ENCODE peak calls at places on chromosomes 12 and 14, in four cellular contexts. V is lung, E is fibroblast of villous mesenchyme, Z is fibroblast of mammary gland. R is an unnamed sample.

GRCh38 chr12:2267624-2268477 is 215.1 kb downstream of the CACNA1C start:
- DNase-seq in V (no peak), Z (peak), E (peak), R (peak)

GRCh38 chr12:124620606-124621295 is 53.3 kb upstream of the NCOR2 start:
- DNase-seq in V (no peak), E (peak), Z (peak), R (peak)

GRCh38 chr12:46154221-46154975 is 114.4 kb downstream of the SLC38A1 start:
- DNase-seq in E (peak), V (no peak), Z (peak), R (peak)

GRCh38 chr12:16884056-16884455 is 278.1 kb upstream of the LMO3 start:
- DNase-seq in Z (peak), V (no peak), E (no peak), R (no peak)

GRCh38 chr12:93198086-93198485 is 179.6 kb upstream of the NUDT4 start:
- DNase-seq in V (no peak), E (peak), Z (peak), R (peak)

GRCh38 chr14:50816419-50817047 is 14.4 kb downstream of the NIN start:
- DNase-seq in V (no peak), E (peak), Z (peak), R (peak)

GRCh38 chr12:837548-837947 is 85.2 kb downstream of the WNK1 start:
- DNase-seq in Z (no peak), V (no peak), E (no peak), R (no peak)

GRCh38 chr14:99687284-99688209 is 3.4 kb downstream of the CYP46A1 start:
- DNase-seq in V (no peak), Z (no peak), E (no peak), R (no peak)

GRCh38 chr14:77459072-77459723 is 1.3 kb downstream of the AHSA1 start:
- DNase-seq in E (peak), Z (peak), V (peak), R (peak)

GRCh38 chr14:100709956-100710284 is 16.8 kb upstream of the DLK1 start:
- DNase-seq in V (no peak), Z (no peak), E (no peak), R (no peak)

GRCh38 chr14:100706200-100706599 is 20.5 kb upstream of the DLK1 start:
- DNase-seq in E (no peak), Z (no peak), V (no peak), R (no peak)

GRCh38 chr14:100708349-100709217 is 18.1 kb upstream of the DLK1 start:
- DNase-seq in E (peak), V (peak), Z (peak), R (no peak)

GRCh38 chr14:100709252-100709955 is 17.3 kb upstream of the DLK1 start:
- DNase-seq in Z (peak), E (peak), V (no peak), R (no peak)

DNA sequence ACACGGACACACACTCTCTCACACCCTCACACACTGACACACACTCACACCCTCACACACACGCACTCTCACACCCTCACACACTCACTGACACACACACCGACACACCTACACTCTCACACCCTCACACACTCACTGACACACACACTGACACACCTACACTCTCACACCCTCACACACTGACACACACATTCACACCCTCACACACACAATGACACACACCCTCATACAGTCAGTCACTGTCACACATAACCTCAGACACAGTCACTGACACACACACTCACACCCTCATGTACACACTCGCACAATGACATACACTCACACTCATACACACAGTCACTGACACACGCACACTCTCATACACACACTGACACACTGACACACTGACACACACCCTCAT is 19.8 kb upstream of the DLK1 start:
- DNase-seq in Z (no peak), E (no peak), V (no peak), R (no peak)
- H3K4me3 ChIP-seq in Z (no peak), E (no peak), V (no peak), R (no peak)

DNA sequence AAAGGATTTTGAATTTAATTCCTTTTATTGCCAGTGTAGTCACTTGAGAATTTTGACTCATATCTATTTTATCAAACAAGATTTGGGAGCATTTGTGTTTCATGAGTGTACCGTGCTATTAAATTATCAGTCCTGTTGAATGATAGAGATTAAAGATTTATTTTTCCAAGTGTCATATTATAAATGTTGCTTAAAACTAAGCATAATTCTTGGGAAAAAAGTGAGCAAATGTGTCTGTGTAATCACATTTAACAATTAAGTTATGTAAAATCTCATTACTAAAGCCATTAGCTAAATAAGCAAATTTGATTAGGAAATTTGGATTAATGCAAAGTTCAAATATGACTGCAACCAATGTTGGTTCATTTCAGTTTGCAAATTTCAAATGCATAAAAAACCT is 266.7 kb downstream of the TMTC2 start:
- DNase-seq in V (no peak), E (no peak), Z (no peak), R (no peak)
- TF ChIP-seq CTCF in V (no peak), E (no peak), Z (no peak), R (no peak)

DNA sequence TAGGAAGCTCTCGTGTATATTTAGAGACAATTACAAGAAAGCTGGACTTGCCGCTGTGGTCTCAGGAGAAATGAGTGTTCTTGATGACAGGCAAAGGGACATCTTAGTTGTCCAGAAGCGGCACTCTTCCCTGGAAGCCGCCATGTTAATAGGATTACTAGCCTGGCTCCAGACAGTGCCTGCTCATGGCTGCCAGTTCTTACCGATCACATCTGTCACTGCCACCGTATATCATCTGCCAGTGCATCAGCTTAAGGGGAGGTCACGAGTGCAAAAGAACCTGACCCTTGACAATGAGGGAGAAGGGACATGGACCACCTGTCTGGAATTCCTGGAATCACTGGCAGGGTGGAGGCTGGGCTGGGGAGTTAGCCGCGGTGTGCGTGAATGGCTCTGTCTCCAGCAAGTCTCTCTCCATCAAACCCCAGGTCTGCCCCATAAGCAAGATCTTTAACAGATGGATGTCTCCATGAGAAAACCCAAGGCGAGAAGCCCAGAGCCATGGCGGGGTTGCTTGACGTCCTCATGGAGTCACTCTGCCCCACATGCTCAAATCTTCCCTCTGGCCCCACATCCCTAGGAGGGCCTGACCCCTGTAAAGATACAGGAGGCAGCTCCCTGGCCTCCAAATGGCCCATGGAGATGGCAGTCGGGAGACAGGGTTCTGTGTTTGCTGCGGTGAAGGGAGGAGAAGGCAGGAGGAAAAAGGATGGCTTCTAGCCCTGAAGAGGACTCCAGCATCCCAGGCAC is 49.1 kb downstream of the C14orf132 start:
- DNase-seq in E (no peak), V (no peak), Z (no peak), R (no peak)
- H3K4me3 ChIP-seq in E (no peak), V (no peak), Z (no peak), R (no peak)

DNA sequence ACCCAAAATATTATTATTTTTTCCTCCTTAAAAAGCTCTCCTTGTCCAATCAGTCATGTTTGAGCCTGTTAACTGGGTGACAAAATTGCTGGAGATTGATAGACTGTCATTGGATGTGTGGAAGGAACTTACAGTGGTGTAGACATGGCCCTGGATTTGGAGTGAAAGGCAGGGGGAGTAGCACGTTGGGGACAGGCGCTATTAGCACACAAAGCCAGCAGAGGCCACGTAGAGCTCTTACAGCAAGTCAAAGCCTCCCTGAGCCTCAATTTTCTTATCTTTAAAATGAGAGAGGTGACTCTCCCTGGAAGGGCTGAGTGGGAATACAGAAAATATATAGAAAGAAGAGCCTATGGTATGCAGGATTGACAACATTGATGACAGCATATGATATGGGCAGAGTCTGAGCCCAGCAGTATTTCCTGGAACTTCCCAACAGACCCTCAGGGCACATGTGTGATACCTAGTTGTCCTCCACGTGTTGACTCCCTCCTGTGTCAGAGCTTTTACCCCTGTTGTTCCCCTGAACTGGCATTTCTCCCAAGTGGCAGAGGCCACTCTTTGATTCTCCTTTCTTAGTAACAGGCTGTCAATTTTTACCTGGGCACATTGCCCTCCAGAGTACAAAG is 504.9 kb downstream of the VRK1 start:
- DNase-seq in E (no peak), V (no peak), Z (no peak), R (no peak)
- TF ChIP-seq CTCF in E (no peak), V (no peak), Z (no peak), R (no peak)

GRCh38 chr14:104931771-104932675 is 7.3 kb downstream of the PLD4 start:
- DNase-seq in V (no peak), Z (no peak), E (no peak), R (no peak)
- H3K4me3 ChIP-seq in V (no peak), Z (no peak), E (peak), R (no peak)

DNA sequence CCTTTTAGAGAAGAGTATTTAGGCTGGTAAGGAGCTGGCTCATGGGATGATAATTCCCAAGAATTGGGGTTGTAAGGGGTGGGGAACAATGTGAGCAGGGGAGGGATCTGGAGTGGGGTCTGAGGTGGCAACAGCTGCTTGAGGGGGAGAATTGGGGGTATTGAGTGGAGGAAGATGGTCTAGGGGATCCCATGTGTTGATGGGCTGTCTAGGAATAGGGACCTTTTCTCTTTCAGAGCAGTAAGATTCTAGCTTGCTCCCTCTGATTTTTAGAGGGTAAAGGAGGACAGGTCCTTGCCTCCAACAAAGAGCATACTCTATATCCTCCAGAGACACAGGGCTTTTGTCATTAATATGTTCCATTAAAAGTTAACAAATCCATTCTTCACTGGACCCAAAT is 22.4 kb downstream of the CLEC2A start:
- DNase-seq in Z (no peak), V (no peak), E (no peak), R (no peak)
- TF ChIP-seq CTCF in Z (no peak), V (no peak), E (no peak), R (no peak)

DNA sequence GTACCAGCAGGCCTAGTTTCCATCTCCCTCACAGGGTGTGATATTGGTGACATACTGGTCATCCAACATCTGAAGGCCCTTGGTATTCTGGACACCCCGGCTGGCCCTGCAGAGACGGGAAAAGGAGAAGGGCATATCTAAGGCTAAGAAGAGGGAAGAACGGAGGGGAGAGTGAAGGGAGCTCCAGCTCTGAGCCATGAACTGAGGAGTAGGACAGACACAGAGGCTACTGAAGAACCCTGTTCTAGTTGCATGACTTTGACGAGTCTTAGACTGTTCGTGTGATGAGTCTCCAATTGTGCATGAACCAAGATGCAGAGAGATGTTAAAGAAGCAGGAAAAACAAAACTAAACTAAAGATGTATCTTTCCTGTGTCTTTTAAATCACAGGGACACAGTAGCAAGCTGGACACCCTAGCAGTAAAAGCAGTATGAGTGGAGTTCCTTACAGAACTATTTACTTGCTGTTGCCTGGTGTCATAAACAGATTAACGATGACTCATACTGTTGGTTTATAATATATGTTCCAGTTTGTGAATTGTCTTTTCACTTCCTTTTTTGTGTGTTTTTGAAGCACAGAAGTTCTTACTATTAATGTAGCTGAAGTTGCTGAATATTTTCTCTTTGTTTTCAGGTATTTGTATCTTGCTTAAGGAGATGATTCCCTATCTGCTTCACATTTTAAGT is 15.5 kb downstream of the FAR2 start:
- DNase-seq in Z (peak), E (peak), V (no peak), R (peak)
- H3K4me3 ChIP-seq in Z (no peak), E (no peak), V (no peak), R (no peak)

GRCh38 chr14:103854822-103855733 is 7.7 kb upstream of the PPP1R13B start:
- DNase-seq in E (no peak), Z (no peak), V (peak), R (no peak)
- TF ChIP-seq CTCF in E (no peak), Z (no peak), V (no peak), R (no peak)

GRCh38 chr14:73025544-73025943 is 1.4 kb downstream of the ZFYVE1 start:
- DNase-seq in V (no peak), E (peak), Z (peak), R (peak)
- H3K4me3 ChIP-seq in V (no peak), E (peak), Z (peak), R (peak)